ENCODE peak calls at places on chromosomes 6 and 20, in nine cellular contexts. F is fibroblast of pulmonary artery, T is cardiac muscle cell, D is T follicular helper cell, S is anterior cingulate cortex, Q is HepG2, P is SHP77 treated with DMSO at 0.1 percent for 48 hours, U is NCI-H226, B is iPS DF 6.9. J is an unnamed sample.

GRCh38 chr6:42093582-42094329 is 43.4 kb downstream of the TAF8 start:
- DNase-seq in F (no peak), T (peak), D (no peak), S (no peak), Q (peak), P (no peak), U (no peak), B (no peak), J (peak)

GRCh38 chr6:147201885-147202515 is 2.2 kb upstream of the STXBP5 start:
- DNase-seq in F (peak), T (no peak), D (no peak), S (no peak), Q (peak), P (peak), U (no peak), B (no peak), J (peak)

GRCh38 chr20:49297605-49298530 is 20.0 kb upstream of the ZNFX1 start:
- DNase-seq in F (no peak), T (no peak), D (no peak), S (no peak), Q (no peak), P (no peak), U (no peak), B (no peak), J (peak)

GRCh38 chr6:106287215-106287614 is 38.3 kb downstream of the ATG5 start:
- DNase-seq in F (no peak), T (no peak), D (no peak), S (no peak), Q (no peak), P (no peak), U (no peak), B (no peak), J (no peak)

GRCh38 chr6:89924231-89924630 is 30.0 kb downstream of the GJA10 start:
- DNase-seq in F (no peak), T (no peak), D (no peak), S (no peak), Q (no peak), P (no peak), U (no peak), B (no peak), J (no peak)

GRCh38 chr6:16839780-16840179 is 78.5 kb upstream of the ATXN1 start:
- DNase-seq in F (no peak), T (no peak), D (no peak), S (no peak), Q (no peak), P (no peak), U (no peak), B (no peak), J (no peak)

GRCh38 chr6:51019785-51020184 is 201.1 kb downstream of the TFAP2B start:
- DNase-seq in F (no peak), T (peak), D (no peak), S (no peak), Q (no peak), P (no peak), U (no peak), B (no peak), J (no peak)

GRCh38 chr6:72619883-72620696 is 1.8 kb upstream of the KCNQ5 start:
- DNase-seq in F (peak), T (peak), D (peak), S (peak), Q (no peak), P (peak), U (no peak), B (no peak), J (peak)

GRCh38 chr6:13355043-13355945 is 27.0 kb upstream of the TBC1D7 start:
- DNase-seq in F (peak), T (no peak), D (no peak), S (no peak), Q (peak), P (no peak), U (peak), B (no peak), J (no peak)

GRCh38 chr20:51195419-51195901 is 172.6 kb upstream of the KCNG1 start:
- DNase-seq in F (peak), T (no peak), D (no peak), S (no peak), Q (no peak), P (no peak), U (peak), B (no peak), J (no peak)

GRCh38 chr20:62350098-62350628 is 16.9 kb downstream of the LAMA5 start:
- DNase-seq in F (no peak), T (no peak), D (no peak), S (no peak), Q (no peak), P (no peak), U (peak), B (no peak), J (no peak)

GRCh38 chr6:158410784-158411183 is 98.5 kb downstream of the TULP4 start:
- DNase-seq in F (peak), T (no peak), D (no peak), S (no peak), Q (no peak), P (no peak), U (no peak), B (no peak), J (no peak)

GRCh38 chr20:43961541-43962471 is 47.2 kb downstream of the TOX2 start:
- DNase-seq in F (no peak), T (no peak), D (no peak), S (no peak), Q (no peak), P (no peak), U (no peak), B (no peak), J (no peak)

GRCh38 chr6:33418690-33419291 is 884 bp upstream of the CUTA start:
- DNase-seq in F (peak), T (no peak), D (no peak), S (no peak), Q (no peak), P (no peak), U (no peak), B (no peak), J (no peak)

GRCh38 chr6:124882580-124883393 is 79.5 kb upstream of the RNF217 start:
- DNase-seq in F (peak), T (no peak), D (no peak), S (no peak), Q (no peak), P (no peak), U (peak), B (no peak), J (no peak)

GRCh38 chr20:37729909-37730308 is 36.1 kb downstream of the CTNNBL1 start:
- DNase-seq in F (no peak), T (no peak), D (no peak), S (no peak), Q (no peak), P (no peak), U (no peak), B (no peak), J (no peak)

GRCh38 chr20:58963060-58963584 is 17.9 kb upstream of the NELFCD start:
- DNase-seq in F (no peak), T (no peak), D (no peak), S (no peak), Q (no peak), P (no peak), U (no peak), B (no peak), J (no peak)